ENCODE peak calls at places on chromosomes 6 and 20, in seven cellular contexts. V is activated B cell treated with CpG ODN at 0.5 μM for 24 hours, G is epithelial cell of prostate, D is NCI-H1436, Y is LoVo, U is fibroblast of the conjunctiva, M is H7. O is an unnamed sample.

GRCh38 chr6:90892271-90892670 is 305.4 kb upstream of the MAP3K7 start:
- DNase-seq in V (no peak), M (no peak), Y (no peak), D (no peak), U (no peak), G (no peak), O (no peak)

GRCh38 chr6:136846046-136846445 is 23.7 kb downstream of the PEX7 start:
- DNase-seq in M (peak; percentile 36), G (no peak), U (peak; percentile 39), Y (peak; percentile 49), V (no peak), D (peak; percentile 34), O (no peak)

GRCh38 chr6:157982297-157982579 is 575 bp downstream of the SYNJ2 start:
- DNase-seq in G (no peak), D (no peak), M (no peak), U (no peak), V (peak; percentile 48), Y (peak; percentile 27), O (no peak)

GRCh38 chr20:18032977-18033892 is 24.5 kb downstream of the OVOL2 start:
- DNase-seq in U (no peak), V (no peak), G (no peak), D (no peak), M (peak; percentile 71), Y (no peak), O (no peak)

GRCh38 chr20:6920991-6921613 is 153.6 kb downstream of the BMP2 start:
- DNase-seq in M (no peak), U (no peak), D (no peak), V (no peak), G (no peak), Y (no peak), O (no peak)

GRCh38 chr6:27791182-27791939 is 120.8 kb downstream of the OR2B2 start:
- DNase-seq in D (peak; percentile 25), Y (peak; percentile 82), G (peak; percentile 27), V (no peak), U (peak; percentile 75), M (peak; percentile 60), O (no peak)

GRCh38 chr6:169528755-169529154 is 173.1 kb downstream of the WDR27 start:
- DNase-seq in D (no peak), Y (no peak), G (no peak), U (no peak), V (no peak), M (no peak), O (no peak)

GRCh38 chr6:33570806-33571636 is 9.1 kb downstream of the BAK1 start:
- DNase-seq in V (peak; percentile 81), G (no peak), D (peak; percentile 75), U (peak; percentile 35), M (peak; percentile 95), Y (no peak), O (no peak)

GRCh38 chr6:108157234-108157971 is 8.4 kb upstream of the NR2E1 start:
- DNase-seq in Y (no peak), D (no peak), U (no peak), G (no peak), M (peak; percentile 92), V (peak; percentile 23), O (no peak)

GRCh38 chr20:3739054-3739925 is 6.8 kb downstream of the HSPA12B start:
- DNase-seq in Y (no peak), D (no peak), U (no peak), G (no peak), V (no peak), M (peak; percentile 59), O (no peak)

GRCh38 chr6:125789576-125790402 is 971 bp upstream of the NCOA7 start:
- DNase-seq in D (peak; percentile 63), V (peak; percentile 32), Y (peak; percentile 51), U (no peak), M (peak; percentile 34), G (no peak), O (no peak)

GRCh38 chr6:114121913-114122662 is 151.1 kb upstream of the HDAC2 start:
- DNase-seq in V (no peak), M (no peak), D (no peak), G (no peak), Y (no peak), U (no peak), O (no peak)

GRCh38 chr6:69796081-69796626 is 656 bp downstream of the LMBRD1 start:
- DNase-seq in V (no peak), U (peak; percentile 2), M (peak; percentile 55), G (peak; percentile 70), D (peak; percentile 39), Y (peak; percentile 60), O (peak; percentile 38)

GRCh38 chr20:33316343-33316742 is 33.3 kb downstream of the BPIFB1 start:
- DNase-seq in V (no peak), D (no peak), M (no peak), U (no peak), Y (no peak), G (no peak), O (no peak)

GRCh38 chr6:142570221-142570671 is 268.4 kb downstream of the ADGRG6 start:
- DNase-seq in U (no peak), Y (no peak), V (no peak), D (no peak), G (peak; percentile 57), M (no peak), O (no peak)

GRCh38 chr6:55892749-55893357 is 17.5 kb upstream of the BMP5 start:
- DNase-seq in V (no peak), D (no peak), G (no peak), U (no peak), Y (no peak), M (no peak), O (no peak)

GRCh38 chr6:112150363-112150762 is 63.0 kb downstream of the FAM229B start:
- DNase-seq in Y (no peak), V (no peak), G (no peak), D (no peak), M (peak; percentile 8), U (peak; percentile 34), O (no peak)

GRCh38 chr20:57287901-57288300 is 21.5 kb upstream of the BMP7 start:
- DNase-seq in M (no peak), D (no peak), V (no peak), G (no peak), U (no peak), Y (no peak), O (no peak)

GRCh38 chr20:13262701-13263335 is 41.7 kb downstream of the ISM1 start:
- DNase-seq in Y (peak; percentile 51), U (no peak), D (no peak), G (no peak), M (no peak), V (no peak), O (no peak)

GRCh38 chr6:40722081-40722480 is 134.9 kb upstream of the LRFN2 start:
- DNase-seq in U (no peak), M (no peak), G (no peak), V (no peak), Y (no peak), D (no peak), O (no peak)